ENCODE peak calls at places on chromosome 3, in four cellular contexts. T, K, E and U are unnamed samples. For H3K79me1, the result is how much of the 10 kb centered on the place peaks cover.

GRCh38 chr3:23537006-23537620 is 268.6 kb upstream of the UBE2E1 start:
- DNase-seq in T (peak), K (no peak), E (no peak), U (no peak)

GRCh38 chr3:53775834-53776251 is 70.4 kb downstream of the CHDH start:
- DNase-seq in T (no peak), K (no peak), E (no peak), U (peak)

GRCh38 chr3:41143421-41144031 is 55.8 kb upstream of the CTNNB1 start:
- DNase-seq in T (no peak), K (no peak), E (peak), U (peak)

GRCh38 chr3:98962189-98962930 is 60.9 kb upstream of the DCBLD2 start:
- DNase-seq in T (no peak), K (peak), E (peak), U (no peak)

GRCh38 chr3:124443446-124443845 is 286.8 kb upstream of the UMPS start:
- DNase-seq in T (no peak), K (no peak), E (no peak), U (no peak)

GRCh38 chr3:151837057-151837456 is 23.1 kb downstream of the AADAC start:
- DNase-seq in T (peak), K (peak), E (peak), U (peak)

GRCh38 chr3:15066467-15066866 is 1.4 kb upstream of the MRPS25 start:
- DNase-seq in T (no peak), K (no peak), E (no peak), U (no peak)

GRCh38 chr3:13200465-13200864 is 127.2 kb upstream of the IQSEC1 start:
- DNase-seq in T (peak), K (no peak), E (no peak), U (no peak)

GRCh38 chr3:55483196-55484095 is 3.7 kb downstream of the WNT5A start:
- DNase-seq in T (peak), K (no peak), E (peak), U (no peak)

GRCh38 chr3:63975705-63976104 is 47.6 kb downstream of the PSMD6 start:
- DNase-seq in T (no peak), K (no peak), E (peak), U (no peak)

GRCh38 chr3:133360476-133360875 is 39.4 kb upstream of the BFSP2 start:
- DNase-seq in T (no peak), K (no peak), E (no peak), U (peak)

GRCh38 chr3:5729852-5730251 is 542.3 kb downstream of the EDEM1 start:
- DNase-seq in T (peak), K (no peak), E (no peak), U (no peak)

GRCh38 chr3:136626448-136626847 is 125.7 kb downstream of the STAG1 start:
- DNase-seq in T (no peak), K (no peak), E (no peak), U (peak)

GRCh38 chr3:58707390-58707930 is 40.9 kb upstream of the FAM3D start:
- DNase-seq in T (no peak), K (no peak), E (no peak), U (no peak)

GRCh38 chr3:126668450-126669401 is 13.8 kb upstream of the TXNRD3 start:
- DNase-seq in T (no peak), K (no peak), E (no peak), U (no peak)

GRCh38 chr3:184366619-184367321 is 5.3 kb downstream of the POLR2H start:
- DNase-seq in T (no peak), K (peak), E (peak), U (no peak)

GRCh38 chr3:59752925-59753324 is 703.1 kb upstream of the CFAP20DC start:
- DNase-seq in T (no peak), K (no peak), E (no peak), U (no peak)

GRCh38 chr3:30952786-30953185 is 58.3 kb upstream of the GADL1 start:
- DNase-seq in T (no peak), K (no peak), E (no peak), U (no peak)

GRCh38 chr3:129947916-129948315 is 26.6 kb upstream of the TRH start:
- DNase-seq in T (no peak), K (no peak), E (no peak), U (no peak)

GRCh38 chr3:65713016-65713415 is 325.7 kb downstream of the MAGI1 start:
- DNase-seq in T (peak), K (peak), E (peak), U (peak)

GRCh38 chr3:61571516-61572336 is 10.4 kb downstream of the PTPRG start:
- DNase-seq in T (no peak), K (peak), E (no peak), U (no peak)

GRCh38 chr3:64214002-64214696 is 11.1 kb downstream of the PRICKLE2 start:
- DNase-seq in T (no peak), K (peak), E (peak), U (no peak)

GRCh38 chr3:65153850-65154512 is 466.2 kb upstream of the ADAMTS9 start:
- DNase-seq in T (peak), K (no peak), E (no peak), U (no peak)

GRCh38 chr3:45712434-45713110 is 23.4 kb downstream of the SACM1L start:
- DNase-seq in T (peak), K (no peak), E (peak), U (peak)

GRCh38 chr3:52181543-52181942 is 16.4 kb upstream of the ALAS1 start:
- DNase-seq in T (no peak), K (peak), E (no peak), U (peak)

GRCh38 chr3:63067999-63068645 is 192.9 kb upstream of the CADPS start:
- DNase-seq in T (peak), K (peak), E (peak), U (peak)

GRCh38 chr3:141076821-141077571 is 25.8 kb downstream of the SPSB4 start:
- DNase-seq in T (peak), K (peak), E (peak), U (no peak)

GRCh38 chr3:185283374-185283935 is 29.6 kb upstream of the EHHADH start:
- DNase-seq in T (no peak), K (peak), E (peak), U (no peak)

GRCh38 chr3:40268708-40269524 is 40.6 kb upstream of the EIF1B start:
- DNase-seq in T (no peak), K (no peak), E (no peak), U (peak)

GRCh38 chr3:4512895-4513616 is 19.9 kb downstream of the ITPR1 start:
- DNase-seq in T (peak), K (no peak), E (no peak), U (no peak)

GRCh38 chr3:23647706-23648258 is 158.0 kb upstream of the UBE2E1 start:
- DNase-seq in T (no peak), K (no peak), E (no peak), U (no peak)

GRCh38 chr3:162302983-162303624 is 806.5 kb downstream of the OTOL1 start:
- DNase-seq in T (no peak), K (peak), E (peak), U (no peak)

GRCh38 chr3:127490271-127491023 is 100.1 kb downstream of the TPRA1 start:
- DNase-seq in T (no peak), K (no peak), E (no peak), U (no peak)

GRCh38 chr3:26921054-26921453 is 298.5 kb downstream of the LRRC3B start:
- DNase-seq in T (peak), K (no peak), E (no peak), U (no peak)

GRCh38 chr3:48423883-48424695 is 5.8 kb downstream of the PLXNB1 start:
- DNase-seq in T (no peak), K (no peak), E (no peak), U (no peak)

GRCh38 chr3:48425281-48425812 is 4.5 kb downstream of the PLXNB1 start:
- DNase-seq in T (no peak), K (no peak), E (no peak), U (no peak)

GRCh38 chr3:48423241-48423882 is 6.5 kb downstream of the PLXNB1 start:
- DNase-seq in T (no peak), K (no peak), E (no peak), U (no peak)

GRCh38 chr3:48422272-48422671 is 7.6 kb downstream of the PLXNB1 start:
- DNase-seq in T (no peak), K (no peak), E (no peak), U (no peak)

GRCh38 chr3:48422691-48423090 is 7.2 kb downstream of the PLXNB1 start:
- DNase-seq in T (no peak), K (no peak), E (no peak), U (no peak)
- H3K79me1 ChIP-seq in T (under half), K (under half), E (half or more), U (under half)

GRCh38 chr3:101128786-101129185 is 135.6 kb upstream of the ABI3BP start:
- DNase-seq in T (no peak), K (no peak), E (no peak), U (no peak)
- H3K4me2 ChIP-seq in T (no peak), K (no peak), E (no peak), U (no peak)

GRCh38 chr3:48418140-48418539 is 11.7 kb downstream of the PLXNB1 start:
- DNase-seq in T (no peak), K (no peak), E (no peak), U (no peak)

GRCh38 chr3:48419149-48419548 is 10.7 kb downstream of the PLXNB1 start:
- DNase-seq in T (no peak), K (no peak), E (no peak), U (no peak)

GRCh38 chr3:48418651-48419050 is 11.2 kb downstream of the PLXNB1 start:
- DNase-seq in T (no peak), K (no peak), E (no peak), U (no peak)

GRCh38 chr3:48419597-48419996 is 10.3 kb downstream of the PLXNB1 start:
- DNase-seq in T (no peak), K (no peak), E (no peak), U (no peak)

DNA sequence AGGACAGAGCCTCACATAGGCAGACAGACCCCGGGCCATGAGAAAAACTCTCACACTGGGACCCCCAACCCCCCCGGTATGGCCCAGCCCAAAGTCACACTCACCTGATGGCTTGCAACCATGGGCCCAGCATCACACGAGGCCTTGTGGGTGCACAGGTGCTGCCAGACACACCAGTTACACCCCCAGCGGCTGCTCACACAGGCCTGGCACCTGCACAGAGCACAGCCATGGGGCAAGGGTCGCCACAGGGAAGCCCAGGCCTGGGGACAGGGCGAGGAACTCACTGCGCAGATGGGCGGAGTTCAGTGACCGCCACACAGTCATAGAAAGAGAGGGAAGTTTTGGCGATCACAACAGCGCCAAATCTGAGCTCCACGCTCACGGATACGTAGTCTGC is 9.3 kb downstream of the PLXNB1 start:
- DNase-seq in T (no peak), K (no peak), E (no peak), U (no peak)
- H3K79me1 ChIP-seq in T (under half), K (under half), E (half or more), U (under half)

GRCh38 chr3:72270730-72271129 is 485.8 kb upstream of the PROK2 start:
- DNase-seq in T (no peak), K (no peak), E (no peak), U (no peak)

GRCh38 chr3:72271923-72272322 is 487.0 kb upstream of the PROK2 start:
- DNase-seq in T (no peak), K (no peak), E (no peak), U (no peak)

GRCh38 chr3:72271215-72271614 is 486.3 kb upstream of the PROK2 start:
- DNase-seq in T (no peak), K (no peak), E (no peak), U (no peak)

GRCh38 chr3:72272356-72272755 is 487.4 kb upstream of the PROK2 start:
- DNase-seq in T (no peak), K (no peak), E (no peak), U (no peak)

GRCh38 chr3:72270072-72270611 is 485.2 kb upstream of the PROK2 start:
- DNase-seq in T (peak), K (peak), E (peak), U (peak)
- H3K4me2 ChIP-seq in T (no peak), K (peak), E (no peak), U (no peak)

DNA sequence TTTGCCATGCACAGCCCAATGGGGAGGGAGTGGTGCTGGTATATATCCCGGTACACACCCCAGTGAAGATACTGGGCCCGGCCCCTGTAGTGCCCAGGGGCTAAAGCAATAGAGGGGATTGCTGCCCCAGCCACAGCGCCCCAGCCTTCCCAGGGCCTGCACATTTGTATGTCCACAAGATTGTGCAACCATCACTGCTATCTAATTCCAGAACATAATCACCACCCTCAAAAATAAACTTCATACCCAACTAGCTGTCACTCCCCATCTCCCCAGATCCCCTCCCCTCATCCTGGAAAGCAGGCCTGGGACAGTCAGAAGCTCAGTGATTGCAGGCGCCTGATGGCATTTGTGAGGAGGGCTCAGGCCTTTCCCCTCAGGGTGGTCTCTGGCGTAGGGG is 13.5 kb downstream of the GNAI2 start:
- DNase-seq in T (no peak), K (no peak), E (no peak), U (no peak)
- H3K79me1 ChIP-seq in T (under half), K (under half), E (under half), U (under half)

GRCh38 chr3:128736598-128736997 is 10.6 kb downstream of the RAB7A start:
- DNase-seq in T (no peak), K (peak), E (peak), U (no peak)

GRCh38 chr3:128734523-128735189 is 8.7 kb downstream of the RAB7A start:
- DNase-seq in T (no peak), K (no peak), E (no peak), U (no peak)

GRCh38 chr3:128730521-128730920 is 4.5 kb downstream of the RAB7A start:
- DNase-seq in T (no peak), K (no peak), E (no peak), U (no peak)

GRCh38 chr3:128735884-128736283 is 9.9 kb downstream of the RAB7A start:
- DNase-seq in T (no peak), K (no peak), E (peak), U (no peak)

GRCh38 chr3:128735287-128735686 is 9.3 kb downstream of the RAB7A start:
- DNase-seq in T (no peak), K (no peak), E (no peak), U (no peak)
- H3K4me2 ChIP-seq in T (no peak), K (peak), E (no peak), U (no peak)